ENCODE peak calls at places on chromosomes 7 and 10, in four cellular contexts. K is body of pancreas, O is cardiac muscle cell, F is brain microvascular endothelial cell. P is an unnamed sample.

GRCh38 chr10:127374901-127375300 is 174.2 kb upstream of the NPS start:
- DNase-seq in O (no peak), F (no peak), K (no peak), P (no peak)

GRCh38 chr7:84746347-84746746 is 440.5 kb downstream of the SEMA3D start:
- DNase-seq in K (no peak), O (peak), F (peak), P (no peak)

GRCh38 chr10:6255548-6256061 is 52.9 kb downstream of the PFKFB3 start:
- DNase-seq in O (no peak), K (peak), F (no peak), P (no peak)

GRCh38 chr7:107446531-107446930 is 23.3 kb upstream of the GPR22 start:
- DNase-seq in K (no peak), O (no peak), F (peak), P (no peak)

GRCh38 chr10:48472670-48473069 is 132.2 kb downstream of the ARHGAP22 start:
- DNase-seq in K (no peak), F (no peak), O (no peak), P (no peak)

GRCh38 chr7:142880886-142881505 is 4.5 kb downstream of the TRPV6 start:
- DNase-seq in K (peak), O (peak), F (peak), P (no peak)

GRCh38 chr7:23117841-23118240 is 12.3 kb downstream of the KLHL7 start:
- DNase-seq in O (no peak), F (no peak), K (no peak), P (no peak)

GRCh38 chr10:32379950-32380547 is 33.1 kb upstream of the EPC1 start:
- DNase-seq in O (no peak), F (no peak), K (no peak), P (no peak)

GRCh38 chr7:43758861-43759683 is 592 bp downstream of the BLVRA start:
- DNase-seq in K (no peak), O (peak), F (peak), P (peak)

GRCh38 chr7:112649560-112649959 is 140.6 kb downstream of the TMEM168 start:
- DNase-seq in O (no peak), F (peak), K (no peak), P (no peak)

GRCh38 chr7:80735330-80735729 is 96.9 kb downstream of the CD36 start:
- DNase-seq in K (no peak), O (no peak), F (no peak), P (no peak)

GRCh38 chr7:123154231-123154860 is 45.4 kb downstream of the SLC13A1 start:
- DNase-seq in K (peak), F (peak), O (peak), P (no peak)

GRCh38 chr10:43971981-43972380 is 323.3 kb upstream of the ZNF32 start:
- DNase-seq in O (no peak), K (no peak), F (no peak), P (no peak)

GRCh38 chr7:123994449-123994848 is 38.4 kb downstream of the TMEM229A start:
- DNase-seq in K (no peak), O (no peak), F (no peak), P (no peak)

GRCh38 chr7:44990520-44991023 is 9.4 kb upstream of the CCM2 start:
- DNase-seq in F (peak), K (no peak), O (peak), P (no peak)

GRCh38 chr10:87861953-87862643 is 1.2 kb downstream of the KLLN start:
- DNase-seq in F (peak), O (peak), K (peak), P (peak)

GRCh38 chr7:95907337-95907736 is 135.0 kb downstream of the DYNC1I1 start:
- DNase-seq in K (no peak), F (no peak), O (no peak), P (no peak)

GRCh38 chr10:103504181-103504783 is 10.8 kb downstream of the NEURL1 start:
- DNase-seq in F (peak), O (peak), K (peak), P (no peak)

GRCh38 chr10:131213651-131214505 is 97.6 kb downstream of the TCERG1L start:
- DNase-seq in F (no peak), K (no peak), O (no peak), P (no peak)

GRCh38 chr7:24384362-24385030 is 100.5 kb downstream of the NPY start:
- DNase-seq in K (no peak), F (no peak), O (no peak), P (no peak)

GRCh38 chr10:16901102-16901501 is 83.9 kb upstream of the RSU1 start:
- DNase-seq in F (no peak), K (no peak), O (no peak), P (no peak)

GRCh38 chr7:90708841-90709317 is 112.8 kb downstream of the CDK14 start:
- DNase-seq in F (no peak), O (peak), K (peak), P (no peak)

GRCh38 chr10:104308439-104308903 is 29.8 kb downstream of the ITPRIP start:
- DNase-seq in F (no peak), O (no peak), K (no peak), P (no peak)

GRCh38 chr7:80183900-80184685 is 49.5 kb downstream of the GNAI1 start:
- DNase-seq in O (no peak), F (no peak), K (no peak), P (no peak)

GRCh38 chr7:103447073-103447960 is 1.3 kb upstream of the SLC26A5 start:
- DNase-seq in K (peak), O (peak), F (peak), P (peak)

DNA sequence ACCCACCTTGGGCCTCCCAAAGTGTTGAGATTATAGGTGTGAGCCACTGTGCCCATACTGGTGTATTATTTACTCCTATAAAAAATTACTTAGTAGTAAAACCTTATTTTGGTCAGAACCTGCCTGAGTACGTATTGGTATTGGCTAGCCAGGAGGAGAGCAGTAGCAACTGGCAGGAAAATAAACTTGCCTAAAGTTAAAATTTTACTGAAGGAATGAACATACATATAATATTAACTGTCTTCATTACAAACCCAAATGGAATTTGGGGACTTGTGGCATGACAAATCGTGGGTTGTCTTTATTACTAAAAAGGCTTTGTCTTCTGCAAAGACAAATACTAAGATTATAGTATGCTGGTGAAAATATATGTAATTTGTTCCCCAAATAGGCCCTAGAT is 8.4 kb downstream of the RAB18 start:
- DNase-seq in K (no peak), F (no peak), O (no peak), P (no peak)
- H3K27ac ChIP-seq in K (no peak), F (no peak), O (no peak), P (no peak)

GRCh38 chr7:100817097-100817496 is 10.2 kb downstream of the EPHB4 start:
- DNase-seq in K (no peak), O (no peak), F (no peak), P (no peak)
- H3K27ac ChIP-seq in K (no peak), O (no peak), F (no peak), P (no peak)

GRCh38 chr7:47361746-47362215 is 220.1 kb downstream of the TNS3 start:
- DNase-seq in O (peak), K (no peak), F (peak), P (no peak)
- H3K27ac ChIP-seq in O (no peak), K (no peak), F (no peak), P (no peak)

GRCh38 chr7:135662373-135663114 is at the start of gene STMP1:
- DNase-seq in O (peak), K (peak), F (peak), P (peak)

GRCh38 chr7:135666836-135667235 is 4.5 kb downstream of the STMP1 start:
- DNase-seq in K (no peak), O (no peak), F (no peak), P (no peak)

GRCh38 chr7:135666156-135666555 is 3.8 kb downstream of the STMP1 start:
- DNase-seq in O (no peak), K (no peak), F (peak), P (no peak)

GRCh38 chr7:135664046-135664589 is 1.8 kb downstream of the STMP1 start:
- DNase-seq in O (peak), K (no peak), F (no peak), P (no peak)

DNA sequence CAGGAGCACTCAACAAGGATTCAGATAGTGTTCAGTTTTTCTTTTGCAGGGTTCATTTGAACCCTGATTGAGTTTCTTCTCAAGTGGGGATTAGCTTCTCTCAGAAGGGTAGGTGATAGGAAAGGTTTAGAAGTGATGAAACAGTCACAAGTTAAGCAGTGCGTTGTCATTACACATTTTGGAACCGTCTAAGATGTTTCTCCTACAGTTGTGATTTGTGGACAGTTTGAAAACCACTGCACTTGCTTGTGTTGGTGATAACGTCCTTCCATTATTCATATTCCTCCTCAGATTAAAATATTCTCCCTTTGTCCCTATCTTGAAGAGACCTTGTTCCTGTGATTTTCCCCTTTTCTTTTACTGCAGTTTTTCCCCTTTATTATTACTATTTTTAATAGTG is 2.8 kb downstream of the STMP1 start:
- DNase-seq in K (no peak), O (no peak), F (no peak), P (no peak)
- H3K27ac ChIP-seq in K (no peak), O (peak), F (no peak), P (no peak)

GRCh38 chr7:17206354-17206905 is 92.0 kb upstream of the AHR start:
- DNase-seq in K (no peak), F (no peak), O (no peak), P (no peak)
- H3K27ac ChIP-seq in K (no peak), F (no peak), O (no peak), P (no peak)

GRCh38 chr7:57327081-57327480 is 122.9 kb upstream of the ZNF716 start:
- DNase-seq in K (no peak), O (no peak), F (no peak), P (no peak)
- H3K27ac ChIP-seq in K (no peak), O (no peak), F (no peak), P (no peak)

DNA sequence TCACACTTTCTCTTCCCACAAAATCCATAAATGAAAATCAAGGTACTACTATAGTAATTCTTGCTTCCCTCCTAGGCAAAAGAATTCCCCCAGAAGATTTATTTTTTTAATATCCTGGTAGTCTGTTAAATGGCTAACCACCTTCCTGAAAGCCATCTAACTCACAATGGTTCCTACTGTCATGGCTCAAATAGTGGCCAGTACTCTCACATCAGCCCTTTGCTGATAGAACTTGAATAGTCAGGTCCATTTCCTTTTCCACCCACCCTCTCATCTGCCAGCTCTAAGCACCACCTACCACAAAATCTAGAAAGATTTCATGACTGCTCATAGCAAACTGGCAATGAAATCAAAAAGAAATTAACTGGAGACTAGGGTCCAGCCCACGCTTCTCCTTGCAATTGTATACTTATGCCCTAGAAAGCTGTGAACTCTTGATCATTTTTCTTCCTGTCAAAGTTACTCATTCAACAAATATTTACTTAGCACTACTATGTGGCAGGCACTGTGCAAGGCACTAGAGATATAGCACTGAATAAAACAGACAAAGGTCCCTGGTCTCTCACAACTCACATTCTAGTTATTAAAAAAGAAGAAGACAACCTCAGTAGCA is 60.4 kb downstream of the ARMH3 start:
- DNase-seq in K (peak), O (peak), F (peak), P (no peak)
- H3K27ac ChIP-seq in K (no peak), O (no peak), F (no peak), P (no peak)